ENCODE peak calls at places on chromosomes 6 and 20, in four cellular contexts. B is right lobe of liver, R is spleen, X is tibial nerve. S is an unnamed sample.

GRCh38 chr20:51490635-51491034 is 51.9 kb downstream of the NFATC2 start:
- DNase-seq in B (no peak), R (peak; percentile 4), X (no peak), S (no peak)

GRCh38 chr20:37898301-37899104 is 4.4 kb upstream of the VSTM2L start:
- DNase-seq in B (no peak), R (no peak), X (no peak), S (no peak)

GRCh38 chr6:96899019-96899418 is 1.3 kb upstream of the NDUFAF4 start:
- DNase-seq in B (no peak), R (no peak), X (peak; percentile 46), S (no peak)

GRCh38 chr20:35561268-35561667 is 19.4 kb downstream of the ERGIC3 start:
- DNase-seq in B (no peak), R (no peak), X (no peak), S (no peak)

GRCh38 chr6:89768324-89768723 is 51.3 kb downstream of the MDN1 start:
- DNase-seq in B (no peak), R (no peak), X (no peak), S (no peak)

GRCh38 chr20:10662661-10663458 is 10.9 kb downstream of the JAG1 start:
- DNase-seq in B (peak; percentile 32), R (no peak), X (no peak), S (no peak)

GRCh38 chr20:58839474-58839874 is 11.2 kb downstream of the GNAS-AS1 start:
- DNase-seq in B (no peak), R (peak; percentile 77), X (no peak), S (peak; percentile 79)

GRCh38 chr6:3211681-3212080 is 15.8 kb downstream of the TUBB2B start:
- DNase-seq in B (no peak), R (no peak), X (no peak), S (no peak)

GRCh38 chr6:113586966-113587699 is 270.0 kb upstream of the MARCKS start:
- DNase-seq in B (no peak), R (no peak), X (no peak), S (no peak)

GRCh38 chr6:163929538-163929937 is 515.0 kb downstream of the QKI start:
- DNase-seq in B (no peak), R (no peak), X (no peak), S (no peak)

GRCh38 chr20:37267684-37268313 is 6.2 kb upstream of the GHRH start:
- DNase-seq in B (no peak), R (no peak), X (no peak), S (no peak)

GRCh38 chr20:58306421-58307261 is 2.9 kb upstream of the RAB22A start:
- DNase-seq in B (no peak), R (peak; percentile 86), X (peak; percentile 16), S (peak; percentile 79)

GRCh38 chr6:158624684-158625682 is 19.6 kb downstream of the DYNLT1 start:
- DNase-seq in B (no peak), R (no peak), X (no peak), S (peak; percentile 34)

GRCh38 chr20:14711681-14712080 is 374.3 kb upstream of the FLRT3 start:
- DNase-seq in B (no peak), R (no peak), X (no peak), S (no peak)

GRCh38 chr20:47749367-47749766 is 35.9 kb downstream of the SULF2 start:
- DNase-seq in B (no peak), R (no peak), X (peak; percentile 63), S (no peak)

GRCh38 chr6:138331984-138332383 is 45.7 kb upstream of the SMIM28 start:
- DNase-seq in B (no peak), R (no peak), X (no peak), S (no peak)

GRCh38 chr6:107061125-107062020 is 33.4 kb downstream of the MTRES1 start:
- DNase-seq in B (no peak), R (no peak), X (no peak), S (no peak)

GRCh38 chr6:88869263-88870023 is 94.0 kb downstream of the RNGTT start:
- DNase-seq in B (no peak), R (no peak), X (no peak), S (no peak)

GRCh38 chr6:6771224-6771915 is 182.8 kb downstream of the LY86 start:
- DNase-seq in B (no peak), R (no peak), X (no peak), S (no peak)

GRCh38 chr6:82025271-82025670 is 222.3 kb downstream of the IBTK start:
- DNase-seq in B (no peak), R (no peak), X (no peak), S (no peak)

GRCh38 chr6:108732101-108732870 is 115.9 kb upstream of the ARMC2 start:
- DNase-seq in B (peak; percentile 24), R (no peak), X (no peak), S (no peak)

GRCh38 chr20:43191946-43192847 is 2.5 kb upstream of the PTPRT start:
- DNase-seq in B (peak; percentile 51), R (no peak), X (no peak), S (peak; percentile 79)

GRCh38 chr20:62837790-62838458 is 21.1 kb downstream of the COL9A3 start:
- DNase-seq in B (peak; percentile 97), R (peak; percentile 86), X (peak; percentile 49), S (peak; percentile 59)

GRCh38 chr20:60031107-60031506 is 72.9 kb downstream of the CDH26 start:
- DNase-seq in B (no peak), R (no peak), X (no peak), S (no peak)

GRCh38 chr20:15977026-15977425 is 596.2 kb downstream of the KIF16B start:
- DNase-seq in B (no peak), R (no peak), X (no peak), S (no peak)

GRCh38 chr20:49956689-49957443 is 20.7 kb downstream of the RNF114 start:
- DNase-seq in B (no peak), R (peak; percentile 72), X (no peak), S (peak; percentile 70)

GRCh38 chr6:70838907-70839285 is 118.0 kb downstream of the B3GAT2 start:
- DNase-seq in B (no peak), R (no peak), X (no peak), S (no peak)

GRCh38 chr6:147651249-147652063 is 143.0 kb downstream of the SAMD5 start:
- DNase-seq in B (peak; percentile 69), R (no peak), X (peak; percentile 24), S (no peak)

GRCh38 chr6:108432792-108433191 is 127.9 kb upstream of the FOXO3 start:
- DNase-seq in B (no peak), R (no peak), X (no peak), S (no peak)

GRCh38 chr6:146905313-146905712 is 298.9 kb upstream of the STXBP5 start:
- DNase-seq in B (no peak), R (no peak), X (peak; percentile 7), S (no peak)

GRCh38 chr6:17281497-17282481 is 628 bp downstream of the RBM24 start:
- DNase-seq in B (peak; percentile 45), R (no peak), X (peak; percentile 17), S (no peak)

GRCh38 chr20:39105551-39105950 is 143.4 kb downstream of the DHX35 start:
- DNase-seq in B (no peak), R (no peak), X (no peak), S (no peak)

GRCh38 chr6:128316258-128316952 is 204.0 kb downstream of the PTPRK start:
- DNase-seq in B (no peak), R (no peak), X (no peak), S (peak; percentile 25)
- H3K27ac ChIP-seq in B (no peak overlapping the region), R (no peak overlapping the region), X (no peak overlapping the region), S (no peak overlapping the region)

GRCh38 chr6:30515967-30516753 is 26.9 kb downstream of the HLA-E start:
- DNase-seq in B (peak; percentile 96), R (peak; percentile 97), X (peak; percentile 94), S (peak; percentile 92)
- H3K4me3 ChIP-seq in B (peak overlapping the region; percentile 38), R (peak overlapping the region; percentile 39), X (peak overlapping the region; percentile 52), S (peak overlapping the region; percentile 41)

DNA sequence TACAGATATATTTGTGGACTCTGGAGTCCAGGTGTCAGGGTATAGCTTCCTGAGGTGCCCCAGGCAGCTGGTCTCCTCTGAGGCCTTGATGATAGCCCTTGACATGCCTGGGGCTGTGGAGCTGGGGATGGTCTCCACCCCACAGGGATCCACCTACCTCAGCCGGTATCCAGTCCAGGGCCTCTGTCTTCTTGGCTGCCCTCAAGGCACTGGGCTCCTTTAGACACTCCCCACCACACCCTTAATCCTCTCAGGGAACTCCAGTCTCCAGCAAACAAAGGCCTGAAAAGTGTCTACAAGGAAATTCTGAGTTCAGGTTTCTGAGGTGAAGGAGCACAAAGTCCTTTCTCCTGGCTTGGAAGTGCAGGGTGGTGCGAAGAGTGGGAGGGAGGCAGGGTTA is 44.7 kb upstream of the DDR1 start:
- DNase-seq in B (no peak), R (no peak), X (no peak), S (no peak)
- H3K27ac ChIP-seq in B (no peak overlapping the region), R (no peak overlapping the region), X (no peak overlapping the region), S (no peak overlapping the region)

GRCh38 chr20:32585519-32586127 is 490 bp upstream of the NOL4L start:
- DNase-seq in B (no peak), R (no peak), X (no peak), S (no peak)
- H3K4me3 ChIP-seq in B (no peak overlapping the region), R (peak overlapping the region; percentile 79), X (no peak overlapping the region), S (peak overlapping the region; percentile 55)

GRCh38 chr6:140376209-140376608 is 1001.8 kb upstream of the CITED2 start:
- DNase-seq in B (no peak), R (no peak), X (no peak), S (no peak)

GRCh38 chr6:140370949-140371348 is 996.5 kb upstream of the CITED2 start:
- DNase-seq in B (no peak), R (no peak), X (no peak), S (no peak)

GRCh38 chr6:140372064-140372463 is 997.6 kb upstream of the CITED2 start:
- DNase-seq in B (no peak), R (no peak), X (no peak), S (no peak)

GRCh38 chr6:140366991-140367390 is 992.5 kb upstream of the CITED2 start:
- DNase-seq in B (no peak), R (no peak), X (no peak), S (no peak)

GRCh38 chr6:140371360-140371870 is 997.0 kb upstream of the CITED2 start:
- DNase-seq in B (no peak), R (no peak), X (no peak), S (no peak)
- H3K27ac ChIP-seq in B (no peak overlapping the region), R (no peak overlapping the region), X (no peak overlapping the region), S (no peak overlapping the region)

S was measured in left lung.